ENCODE peak calls at places on chromosomes 2 and 18, in four cellular contexts. One of them, this sample, is unnamed.

GRCh38 chr18:48629730-48630324 is 91.0 kb downstream of the CTIF start:
- DNase-seq in Right ventricle myocardium superior: no peak
- DNase-seq in RCC 7860: peak; percentile 74
- DNase-seq in fibroblast of pulmonary artery: peak; percentile 97
- DNase-seq in this sample: peak; percentile 66

GRCh38 chr2:232672581-232672980 is 24.6 kb upstream of the GIGYF2 start:
- DNase-seq in Right ventricle myocardium superior: no peak
- DNase-seq in RCC 7860: no peak
- DNase-seq in fibroblast of pulmonary artery: no peak
- DNase-seq in this sample: no peak

GRCh38 chr18:51107082-51107481 is 77.1 kb downstream of the SMAD4 start:
- DNase-seq in Right ventricle myocardium superior: no peak
- DNase-seq in RCC 7860: no peak
- DNase-seq in fibroblast of pulmonary artery: no peak
- DNase-seq in this sample: no peak

GRCh38 chr2:240585101-240585500 is 1.4 kb upstream of the CAPN10 start:
- DNase-seq in Right ventricle myocardium superior: peak; percentile 24
- DNase-seq in RCC 7860: no peak
- DNase-seq in fibroblast of pulmonary artery: no peak
- DNase-seq in this sample: no peak

GRCh38 chr18:2112435-2113045 is 458.8 kb downstream of the METTL4 start:
- DNase-seq in Right ventricle myocardium superior: no peak
- DNase-seq in RCC 7860: no peak
- DNase-seq in fibroblast of pulmonary artery: no peak
- DNase-seq in this sample: no peak

GRCh38 chr2:133986076-133986837 is 267.6 kb upstream of the MGAT5 start:
- DNase-seq in Right ventricle myocardium superior: no peak
- DNase-seq in RCC 7860: no peak
- DNase-seq in fibroblast of pulmonary artery: peak; percentile 4
- DNase-seq in this sample: no peak

GRCh38 chr18:79754022-79754761 is 43.5 kb upstream of the KCNG2 start:
- DNase-seq in Right ventricle myocardium superior: no peak
- DNase-seq in RCC 7860: no peak
- DNase-seq in fibroblast of pulmonary artery: no peak
- DNase-seq in this sample: no peak

GRCh38 chr2:143263045-143263625 is 133.9 kb downstream of the ARHGAP15 start:
- DNase-seq in Right ventricle myocardium superior: no peak
- DNase-seq in RCC 7860: no peak
- DNase-seq in fibroblast of pulmonary artery: no peak
- DNase-seq in this sample: peak; percentile 34

GRCh38 chr2:33859791-33860461 is 260.8 kb upstream of the FAM98A start:
- DNase-seq in Right ventricle myocardium superior: no peak
- DNase-seq in RCC 7860: no peak
- DNase-seq in fibroblast of pulmonary artery: no peak
- DNase-seq in this sample: no peak

GRCh38 chr2:171330155-171330956 is 103.4 kb downstream of the METTL8 start:
- DNase-seq in Right ventricle myocardium superior: no peak
- DNase-seq in RCC 7860: no peak
- DNase-seq in fibroblast of pulmonary artery: no peak
- DNase-seq in this sample: no peak

GRCh38 chr2:121567957-121568409 is 37.3 kb downstream of the RNU4ATAC start:
- DNase-seq in Right ventricle myocardium superior: no peak
- DNase-seq in RCC 7860: no peak
- DNase-seq in fibroblast of pulmonary artery: no peak
- DNase-seq in this sample: no peak

GRCh38 chr2:190497428-190497827 is 37.1 kb downstream of the NEMP2 start:
- DNase-seq in Right ventricle myocardium superior: no peak
- DNase-seq in RCC 7860: no peak
- DNase-seq in fibroblast of pulmonary artery: peak; percentile 13
- DNase-seq in this sample: no peak

GRCh38 chr2:37653805-37654378 is 17.6 kb downstream of the CDC42EP3 start:
- DNase-seq in Right ventricle myocardium superior: peak; percentile 82
- DNase-seq in RCC 7860: peak; percentile 43
- DNase-seq in fibroblast of pulmonary artery: no peak
- DNase-seq in this sample: peak; percentile 68

GRCh38 chr18:78790960-78791359 is 188.7 kb upstream of the SALL3 start:
- DNase-seq in Right ventricle myocardium superior: no peak
- DNase-seq in RCC 7860: no peak
- DNase-seq in fibroblast of pulmonary artery: no peak
- DNase-seq in this sample: no peak

GRCh38 chr2:23688486-23689130 is 238.3 kb downstream of the ATAD2B start:
- DNase-seq in Right ventricle myocardium superior: no peak
- DNase-seq in RCC 7860: no peak
- DNase-seq in fibroblast of pulmonary artery: no peak
- DNase-seq in this sample: no peak

GRCh38 chr18:50749421-50749820 is 70.4 kb downstream of the MRO start:
- DNase-seq in Right ventricle myocardium superior: no peak
- DNase-seq in RCC 7860: no peak
- DNase-seq in fibroblast of pulmonary artery: no peak
- DNase-seq in this sample: no peak

GRCh38 chr18:50559750-50560680 is at the start of gene MAPK4:
- DNase-seq in Right ventricle myocardium superior: peak; percentile 66
- DNase-seq in RCC 7860: no peak
- DNase-seq in fibroblast of pulmonary artery: peak; percentile 20
- DNase-seq in this sample: peak; percentile 12